ENCODE peak calls at places on chromosomes 11 and 22, in seven cellular contexts. Q, D, A, X, W, C and P are unnamed samples.

GRCh38 chr11:3853935-3854659 is 1.4 kb upstream of the STIM1 start:
- DNase-seq in A (no peak), D (no peak), X (no peak), Q (no peak), C (no peak), W (no peak), P (no peak)

GRCh38 chr11:35334385-35335090 is 84.8 kb downstream of the SLC1A2 start:
- DNase-seq in X (no peak), Q (no peak), C (no peak), W (peak), D (no peak), A (no peak), P (no peak)

GRCh38 chr22:30140414-30140813 is 60.1 kb downstream of the HORMAD2 start:
- DNase-seq in A (no peak), C (no peak), W (no peak), D (no peak), Q (no peak), X (no peak), P (no peak)

GRCh38 chr11:133078591-133079179 is 453.6 kb downstream of the OPCML start:
- DNase-seq in W (no peak), X (peak), Q (no peak), A (peak), C (peak), D (peak), P (peak)

GRCh38 chr22:28810839-28811491 is 10.6 kb upstream of the XBP1 start:
- DNase-seq in D (no peak), C (no peak), Q (no peak), X (no peak), A (no peak), W (no peak), P (no peak)

GRCh38 chr11:125221499-125221898 is 56.9 kb downstream of the PKNOX2 start:
- DNase-seq in Q (no peak), D (no peak), A (no peak), C (no peak), W (no peak), X (no peak), P (no peak)

GRCh38 chr22:36194971-36195370 is 6.6 kb downstream of the APOL4 start:
- DNase-seq in C (peak), A (peak), D (peak), Q (peak), X (peak), W (peak), P (peak)

GRCh38 chr11:86064236-86064803 is 4.6 kb downstream of the PICALM start:
- DNase-seq in X (peak), W (no peak), D (no peak), C (no peak), A (no peak), Q (no peak), P (no peak)

GRCh38 chr11:57031541-57031940 is 42.8 kb downstream of the OR5AK2 start:
- DNase-seq in Q (no peak), W (no peak), X (no peak), A (no peak), C (no peak), D (no peak), P (no peak)

GRCh38 chr22:38203855-38204497 is 2.2 kb downstream of the MAFF start:
- DNase-seq in D (no peak), A (no peak), C (peak), W (no peak), X (no peak), Q (no peak), P (no peak)

GRCh38 chr22:23698673-23699235 is 7.9 kb downstream of the RGL4 start:
- DNase-seq in W (no peak), Q (no peak), A (no peak), D (no peak), C (no peak), X (no peak), P (no peak)

GRCh38 chr11:83528225-83528624 is 242.1 kb upstream of the CCDC90B start:
- DNase-seq in C (no peak), A (no peak), Q (no peak), D (no peak), X (no peak), W (no peak), P (no peak)

GRCh38 chr11:71502871-71503435 is 24.1 kb upstream of the KRTAP5-7 start:
- DNase-seq in W (no peak), C (no peak), A (no peak), X (no peak), D (no peak), Q (no peak), P (no peak)

GRCh38 chr22:49080631-49081030 is 747.0 kb downstream of the BRD1 start:
- DNase-seq in Q (no peak), C (no peak), X (no peak), A (no peak), W (no peak), D (no peak), P (no peak)

GRCh38 chr11:18285841-18286240 is 19.8 kb downstream of the SAA1 start:
- DNase-seq in X (no peak), C (no peak), W (no peak), A (no peak), Q (no peak), D (no peak), P (no peak)

GRCh38 chr11:113895367-113896155 is 9.0 kb upstream of the HTR3B start:
- DNase-seq in W (no peak), A (peak), C (no peak), X (peak), D (no peak), Q (no peak), P (peak)

GRCh38 chr11:8229299-8230177 is 34.1 kb downstream of the LMO1 start:
- DNase-seq in W (peak), D (no peak), Q (no peak), C (no peak), X (no peak), A (no peak), P (peak)

GRCh38 chr11:69199583-69200295 is 44.0 kb downstream of the SMIM38 start:
- DNase-seq in W (no peak), X (no peak), D (no peak), A (no peak), C (no peak), Q (no peak), P (no peak)

GRCh38 chr11:116454020-116454645 is 318.7 kb downstream of the BUD13 start:
- DNase-seq in Q (peak), X (peak), D (peak), A (peak), W (no peak), C (peak), P (peak)
- TF ChIP-seq CTCF in Q (peak), X (peak), D (peak), A (peak), W (peak), C (peak), P (peak)

DNA sequence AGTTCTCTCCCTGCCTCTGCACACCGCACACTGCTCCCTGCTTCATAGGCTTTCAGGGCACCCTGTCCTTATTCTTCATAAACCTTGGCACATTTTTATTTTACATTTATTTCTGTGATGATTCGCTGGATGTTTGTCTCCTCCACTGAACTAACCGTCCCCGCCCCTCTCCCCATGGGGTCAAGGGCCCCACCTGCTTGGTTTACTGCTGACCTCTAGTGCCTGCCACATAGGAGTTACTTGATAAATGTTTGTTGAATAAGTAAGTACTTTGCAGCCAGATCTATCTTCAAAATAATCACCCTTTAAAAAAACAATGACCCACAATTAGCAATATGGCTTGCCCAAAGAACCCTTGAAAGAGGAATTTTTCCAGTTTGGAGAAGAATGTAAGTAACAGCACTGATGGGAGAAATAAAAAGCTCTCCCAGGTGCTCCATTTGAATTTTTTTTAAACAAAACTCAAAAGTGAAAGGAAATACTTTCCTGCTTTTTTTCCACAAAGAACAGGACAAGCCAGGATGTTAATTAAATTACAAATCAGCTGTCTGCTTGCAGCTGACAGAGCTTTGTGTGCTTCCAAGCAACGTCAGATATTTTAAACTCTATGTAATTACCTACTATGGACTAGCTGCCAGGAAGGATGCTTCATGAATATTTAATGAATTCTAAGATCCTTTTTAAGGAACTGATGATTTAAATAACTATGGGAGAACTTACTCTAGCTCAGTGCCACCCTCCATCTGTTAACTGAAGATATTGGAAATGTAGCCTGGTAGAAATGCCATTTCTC is 1083.6 kb downstream of the DLG2 start:
- DNase-seq in A (no peak), D (no peak), C (no peak), W (no peak), X (no peak), Q (no peak), P (peak)
- TF ChIP-seq CTCF in A (no peak), D (no peak), C (no peak), W (no peak), X (no peak), Q (no peak), P (no peak)

GRCh38 chr11:65394125-65394536 is 7.7 kb downstream of the FRMD8 start:
- DNase-seq in A (no peak), W (no peak), C (no peak), Q (no peak), X (no peak), D (no peak), P (no peak)
- TF ChIP-seq CTCF in A (no peak), W (no peak), C (no peak), Q (no peak), X (no peak), D (no peak), P (no peak)

GRCh38 chr11:102886999-102887398 is 12.2 kb upstream of the MMP12 start:
- DNase-seq in Q (no peak), C (no peak), A (no peak), X (no peak), D (no peak), W (no peak), P (no peak)

GRCh38 chr11:102891736-102892135 is 17.0 kb upstream of the MMP12 start:
- DNase-seq in X (no peak), A (no peak), W (no peak), D (no peak), Q (no peak), C (no peak), P (no peak)
- TF ChIP-seq CTCF in X (no peak), A (no peak), W (no peak), D (no peak), Q (peak), C (peak), P (no peak)

DNA sequence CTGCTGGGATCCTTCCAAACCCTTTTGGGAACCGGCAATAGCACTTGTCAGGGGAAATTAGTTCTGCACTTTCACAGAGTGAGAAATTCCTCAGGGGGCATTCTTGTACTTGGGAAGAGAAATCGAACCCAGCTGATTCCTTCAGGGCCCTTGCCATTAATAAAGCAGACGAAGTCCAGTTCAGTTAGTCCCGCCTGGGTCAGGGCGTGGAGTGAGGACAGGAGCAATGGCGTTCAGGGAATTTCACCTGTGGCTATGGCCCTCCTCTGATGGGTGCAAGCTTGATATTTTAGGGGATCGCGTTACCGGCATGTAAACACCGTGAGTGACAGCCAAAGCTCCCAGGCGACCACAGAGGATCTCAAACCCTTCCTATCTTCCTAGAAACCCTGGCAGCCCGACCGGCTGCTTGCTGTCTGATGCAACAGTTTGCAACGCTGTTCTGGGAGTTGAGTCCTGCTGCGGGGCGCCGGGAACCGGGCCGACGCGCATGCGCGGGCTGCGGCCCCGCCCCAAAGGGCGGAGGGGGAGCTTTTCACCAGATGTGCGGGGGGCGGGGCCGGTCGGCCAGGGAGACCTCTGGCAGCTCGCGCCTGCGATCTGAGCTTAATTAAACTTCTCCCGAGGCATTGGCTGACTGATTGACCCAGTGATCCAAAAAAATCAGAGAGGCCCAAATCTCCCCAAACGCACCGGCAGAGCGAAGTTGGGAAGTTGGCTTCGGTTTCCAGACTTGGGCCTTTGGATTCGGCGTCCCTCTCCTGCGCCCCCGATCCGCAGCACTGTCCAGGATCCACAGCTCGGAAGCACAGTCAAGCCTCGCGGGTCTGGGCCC is 34.3 kb upstream of the CREB3L1 start:
- DNase-seq in A (peak), X (peak), Q (peak), D (peak), W (peak), C (peak), P (peak)
- TF ChIP-seq CTCF in A (no peak), X (no peak), Q (no peak), D (no peak), W (no peak), C (peak), P (no peak)

GRCh38 chr11:128584253-128584652 is 3.1 kb downstream of the ETS1 start:
- DNase-seq in A (no peak), D (no peak), X (no peak), Q (no peak), C (no peak), W (no peak), P (no peak)
- TF ChIP-seq CTCF in A (no peak), D (no peak), X (no peak), Q (no peak), C (no peak), W (no peak), P (no peak)

GRCh38 chr11:67696998-67697397 is 22.6 kb upstream of the ALDH3B2 start:
- DNase-seq in C (no peak), W (no peak), D (no peak), X (no peak), Q (no peak), A (no peak), P (no peak)

GRCh38 chr11:67697846-67698245 is 23.4 kb upstream of the ALDH3B2 start:
- DNase-seq in D (no peak), X (no peak), Q (no peak), C (no peak), A (no peak), W (no peak), P (no peak)

GRCh38 chr11:67700141-67700540 is 25.7 kb upstream of the ALDH3B2 start:
- DNase-seq in D (no peak), X (no peak), Q (no peak), A (no peak), C (no peak), W (no peak), P (no peak)

GRCh38 chr11:67699521-67699920 is 25.1 kb upstream of the ALDH3B2 start:
- DNase-seq in Q (no peak), C (peak), A (no peak), X (peak), D (no peak), W (no peak), P (no peak)

DNA sequence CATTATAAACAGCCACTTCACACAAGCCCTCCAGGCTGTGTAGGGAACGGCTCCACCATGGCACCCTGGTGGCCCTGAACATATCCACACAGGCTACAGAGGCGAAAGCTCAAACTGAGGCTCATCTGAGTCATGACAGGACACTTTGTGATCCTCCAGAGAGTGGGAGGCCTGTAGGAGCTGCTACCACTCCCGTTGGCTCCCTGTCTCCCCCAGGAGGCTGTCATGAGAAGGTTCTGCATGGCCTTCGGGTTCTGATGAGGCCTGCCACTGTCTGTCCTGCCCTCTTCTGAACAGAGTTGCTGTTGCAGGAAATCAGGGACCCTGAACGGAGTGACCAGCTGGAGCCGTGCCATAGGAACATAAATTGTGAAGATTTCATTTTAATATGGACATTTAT is 23.8 kb upstream of the ALDH3B2 start:
- DNase-seq in D (no peak), X (peak), W (no peak), Q (no peak), A (no peak), C (peak), P (peak)
- TF ChIP-seq CTCF in D (no peak), X (peak), W (peak), Q (peak), A (no peak), C (peak), P (peak)